ENCODE peak calls at places on chromosomes 6 and 20, in eight cellular contexts. C, U, K, W, A, Q, H and F are unnamed samples.

GRCh38 chr6:37459981-37460800 is 27.2 kb downstream of the CMTR1 start:
- DNase-seq in C (no peak), U (no peak), K (no peak), W (no peak), A (no peak), Q (no peak), H (no peak), F (no peak)

GRCh38 chr6:15994814-15995459 is 133.9 kb upstream of the MYLIP start:
- DNase-seq in C (no peak), U (no peak), K (no peak), W (no peak), A (no peak), Q (no peak), H (no peak), F (no peak)

GRCh38 chr6:138440758-138441362 is 36.8 kb downstream of the HEBP2 start:
- DNase-seq in C (no peak), U (no peak), K (no peak), W (no peak), A (no peak), Q (no peak), H (no peak), F (no peak)

GRCh38 chr6:3405182-3405518 is 51.7 kb downstream of the SLC22A23 start:
- DNase-seq in C (no peak), U (peak), K (no peak), W (no peak), A (no peak), Q (no peak), H (no peak), F (no peak)

GRCh38 chr6:30826961-30827342 is 57.4 kb upstream of the DDR1 start:
- DNase-seq in C (no peak), U (no peak), K (no peak), W (peak), A (peak), Q (no peak), H (no peak), F (no peak)

GRCh38 chr20:1802385-1803215 is 92.6 kb upstream of the SIRPA start:
- DNase-seq in C (peak), U (peak), K (no peak), W (peak), A (peak), Q (peak), H (peak), F (no peak)

GRCh38 chr6:52544325-52545022 is 32.4 kb downstream of the TRAM2 start:
- DNase-seq in C (no peak), U (no peak), K (no peak), W (no peak), A (no peak), Q (no peak), H (no peak), F (no peak)

GRCh38 chr20:36205026-36205425 is 31.3 kb upstream of the AAR2 start:
- DNase-seq in C (no peak), U (no peak), K (no peak), W (no peak), A (no peak), Q (no peak), H (no peak), F (no peak)

GRCh38 chr20:19433371-19434316 is 221.2 kb downstream of the SLC24A3 start:
- DNase-seq in C (no peak), U (no peak), K (no peak), W (no peak), A (no peak), Q (no peak), H (no peak), F (no peak)

GRCh38 chr20:37408202-37408929 is 62.4 kb downstream of the SRC start:
- DNase-seq in C (peak), U (no peak), K (no peak), W (no peak), A (no peak), Q (no peak), H (no peak), F (no peak)

GRCh38 chr6:3330199-3330598 is 71.5 kb downstream of the PSMG4 start:
- DNase-seq in C (no peak), U (no peak), K (no peak), W (no peak), A (no peak), Q (no peak), H (no peak), F (no peak)

GRCh38 chr6:135062735-135063134 is 8.1 kb upstream of the HBS1L start:
- DNase-seq in C (no peak), U (no peak), K (no peak), W (no peak), A (no peak), Q (no peak), H (peak), F (no peak)

GRCh38 chr20:1595333-1595732 is 24.5 kb downstream of the SIRPB1 start:
- DNase-seq in C (no peak), U (no peak), K (no peak), W (no peak), A (no peak), Q (no peak), H (no peak), F (no peak)

DNA sequence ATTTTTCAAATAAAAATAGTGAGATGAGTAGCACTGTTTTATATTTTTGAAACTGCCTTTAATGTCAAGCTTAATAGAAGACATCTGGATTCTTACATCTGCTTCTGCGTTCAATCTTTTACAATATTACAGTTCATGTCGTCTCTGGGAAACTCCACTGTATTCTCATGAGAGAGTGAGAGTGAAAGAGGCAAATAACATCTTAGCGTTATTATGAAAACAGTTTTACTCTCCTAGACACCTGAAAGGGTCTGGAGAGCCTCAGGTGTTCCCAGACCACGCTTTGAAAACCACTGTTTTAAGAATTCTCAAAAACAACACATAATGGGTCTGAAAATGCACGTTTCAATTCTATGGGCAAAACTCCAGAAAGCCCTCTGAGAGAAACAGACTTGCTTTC is 63.4 kb downstream of the ARHGAP18 start:
- DNase-seq in C (no peak), U (no peak), K (no peak), W (no peak), A (no peak), Q (no peak), H (no peak), F (no peak)
- H3K27ac ChIP-seq in C (peak), U (peak), K (no peak), W (no peak), A (no peak), Q (no peak), H (no peak), F (peak)

DNA sequence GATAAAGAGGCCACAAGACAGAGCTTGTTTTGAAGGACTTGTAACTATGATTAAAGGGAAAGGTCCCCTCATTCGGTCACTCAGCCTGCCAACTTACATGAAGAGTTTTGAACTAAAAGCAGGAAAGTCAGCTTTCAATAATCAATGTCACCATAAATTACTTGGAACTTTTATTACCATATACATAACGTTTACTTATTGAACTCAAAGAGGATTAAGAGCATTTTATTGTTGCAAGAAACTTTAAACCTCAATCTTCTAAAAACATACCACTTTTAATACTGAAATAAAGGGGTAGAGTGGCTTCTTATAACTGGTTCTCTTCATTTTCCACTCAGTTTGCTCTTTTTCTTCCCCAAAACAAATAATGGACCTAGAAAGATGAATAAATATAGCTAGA is 65.1 kb downstream of the CNKSR3 start:
- DNase-seq in C (no peak), U (no peak), K (no peak), W (no peak), A (no peak), Q (no peak), H (no peak), F (no peak)
- H3K27ac ChIP-seq in C (no peak), U (peak), K (no peak), W (no peak), A (no peak), Q (no peak), H (no peak), F (no peak)

GRCh38 chr6:166567107-166567506 is 19.4 kb downstream of the RAMACL start:
- DNase-seq in C (no peak), U (no peak), K (no peak), W (peak), A (peak), Q (no peak), H (no peak), F (peak)
- H3K27ac ChIP-seq in C (no peak), U (no peak), K (no peak), W (peak), A (peak), Q (no peak), H (no peak), F (peak)

DNA sequence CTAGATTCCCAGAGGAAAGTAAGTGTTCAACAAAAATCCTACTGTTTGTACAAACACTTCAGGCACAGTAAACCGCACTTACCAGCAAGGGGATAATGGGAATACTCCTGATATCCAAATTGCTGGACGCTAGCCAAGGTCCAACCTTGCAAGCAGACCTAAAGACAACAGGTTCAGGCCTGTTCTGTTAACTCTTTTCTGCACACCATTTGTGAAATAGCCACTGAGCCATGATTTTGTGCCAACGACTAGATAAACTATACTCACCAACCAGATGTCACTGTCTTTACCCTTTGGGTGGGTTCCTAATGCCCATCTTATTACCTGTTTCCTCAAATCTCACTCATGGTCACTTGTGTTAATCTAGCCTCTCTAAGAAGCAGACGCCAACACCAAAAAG is 43.5 kb downstream of the GOPC start:
- DNase-seq in C (no peak), U (no peak), K (no peak), W (no peak), A (peak), Q (no peak), H (no peak), F (no peak)
- H3K27ac ChIP-seq in C (no peak), U (no peak), K (no peak), W (no peak), A (no peak), Q (no peak), H (no peak), F (no peak)